ENCODE peak calls at places on chromosomes 6 and 20, in seven cellular contexts. F is lower lobe of right lung, B is ovary, Z is prostate gland, C is upper lobe of right lung, R is fibroblast of mammary gland, A is BJ. I is an unnamed sample.

GRCh38 chr6:100366419-100366818 is 98.3 kb downstream of the SIM1 start:
- DNase-seq in F (no peak), B (no peak), Z (no peak), C (no peak), R (peak; percentile 91), A (no peak), I (peak; percentile 61)

GRCh38 chr6:13395272-13396237 is 67.2 kb upstream of the TBC1D7 start:
- DNase-seq in F (peak; percentile 79), B (peak; percentile 50), Z (peak; percentile 74), C (no peak), R (peak; percentile 80), A (no peak), I (peak; percentile 90)

GRCh38 chr6:42028234-42029061 is 21.9 kb upstream of the TAF8 start:
- DNase-seq in F (peak; percentile 64), B (no peak), Z (no peak), C (no peak), R (peak; percentile 77), A (no peak), I (peak; percentile 88)

GRCh38 chr6:70282906-70283461 is 19.9 kb downstream of the COL9A1 start:
- DNase-seq in F (no peak), B (no peak), Z (no peak), C (no peak), R (no peak), A (no peak), I (no peak)

GRCh38 chr6:33008944-33009861 is at the start of gene HLA-DOA:
- DNase-seq in F (no peak), B (no peak), Z (no peak), C (no peak), R (peak; percentile 12), A (no peak), I (peak; percentile 52)

GRCh38 chr20:44692932-44693476 is 22.2 kb upstream of the CCN5 start:
- DNase-seq in F (no peak), B (peak; percentile 87), Z (no peak), C (no peak), R (peak; percentile 98), A (peak; percentile 89), I (peak; percentile 94)

GRCh38 chr6:158910484-158911075 is 89.4 kb downstream of the RSPH3 start:
- DNase-seq in F (no peak), B (no peak), Z (peak; percentile 79), C (no peak), R (no peak), A (no peak), I (no peak)

GRCh38 chr6:34044945-34045595 is 100.8 kb downstream of the GRM4 start:
- DNase-seq in F (no peak), B (no peak), Z (no peak), C (no peak), R (no peak), A (no peak), I (no peak)

GRCh38 chr6:128131566-128131965 is 230.7 kb upstream of the THEMIS start:
- DNase-seq in F (no peak), B (no peak), Z (no peak), C (no peak), R (peak; percentile 40), A (peak; percentile 2), I (peak; percentile 58)

GRCh38 chr20:11755071-11755881 is 162.4 kb upstream of the BTBD3 start:
- DNase-seq in F (no peak), B (no peak), Z (no peak), C (no peak), R (peak; percentile 8), A (peak; percentile 15), I (no peak)

GRCh38 chr20:43003318-43003928 is 186.3 kb downstream of the PTPRT start:
- DNase-seq in F (no peak), B (no peak), Z (no peak), C (no peak), R (no peak), A (no peak), I (no peak)

GRCh38 chr6:26598267-26598666 is 1.5 kb downstream of the ABT1 start:
- DNase-seq in F (peak; percentile 48), B (peak; percentile 62), Z (no peak), C (no peak), R (no peak), A (no peak), I (no peak)

GRCh38 chr6:26597821-26598220 is 1.1 kb downstream of the ABT1 start:
- DNase-seq in F (peak; percentile 47), B (peak; percentile 40), Z (no peak), C (no peak), R (no peak), A (no peak), I (no peak)

GRCh38 chr6:26595669-26596269 is 984 bp upstream of the ABT1 start:
- DNase-seq in F (peak; percentile 96), B (peak; percentile 92), Z (peak; percentile 93), C (peak; percentile 95), R (peak; percentile 85), A (no peak), I (peak; percentile 87)

GRCh38 chr6:26596579-26597388 is at the start of gene ABT1:
- DNase-seq in F (peak; percentile 98), B (peak; percentile 98), Z (peak; percentile 97), C (peak; percentile 98), R (peak; percentile 99), A (peak; percentile 87), I (peak; percentile 99)

GRCh38 chr6:26597389-26597766 is 625 bp downstream of the ABT1 start:
- DNase-seq in F (no peak), B (no peak), Z (no peak), C (no peak), R (no peak), A (no peak), I (no peak)
- H3K4me3 ChIP-seq in F (peak overlapping the region; percentile 91), B (peak overlapping the region; percentile 89), Z (peak overlapping the region; percentile 93), C (peak overlapping the region; percentile 98), R (peak overlapping the region; percentile 99), A (peak overlapping the region; percentile 90), I (peak overlapping the region; percentile 100)

DNA sequence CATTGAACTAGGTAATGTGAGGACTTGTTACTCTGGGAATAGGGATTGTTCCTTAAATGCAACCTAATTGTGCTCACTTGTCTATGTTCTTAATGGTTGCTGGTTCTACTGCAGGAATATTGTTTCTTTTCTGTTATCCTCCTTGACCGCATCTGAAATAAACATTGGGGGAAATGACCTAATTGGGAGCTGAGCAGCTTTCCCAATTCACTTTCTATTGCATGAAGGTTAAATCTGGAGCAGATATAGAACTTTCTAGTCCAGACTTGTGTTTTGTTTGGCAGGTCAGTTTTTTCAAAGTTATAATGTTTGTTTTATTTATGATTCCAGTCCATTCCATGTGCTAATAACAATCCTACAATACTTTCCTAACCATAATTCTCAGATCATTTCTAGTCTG is 981.0 kb upstream of the CITED2 start:
- DNase-seq in F (no peak), B (no peak), Z (no peak), C (no peak), R (no peak), A (no peak), I (peak; percentile 28)
- TF ChIP-seq CTCF in F (no peak), B (no peak), Z (no peak), C (no peak), R (no peak), A (no peak), I (no peak)

GRCh38 chr6:37171970-37172812 is 2.2 kb downstream of the PIM1 start:
- DNase-seq in F (peak; percentile 87), B (peak; percentile 86), Z (peak; percentile 95), C (peak; percentile 89), R (peak; percentile 97), A (peak; percentile 87), I (peak; percentile 96)
- H3K4me3 ChIP-seq in F (peak overlapping the region; percentile 99), B (peak overlapping the region; percentile 84), Z (peak overlapping the region; percentile 60), C (peak overlapping the region; percentile 69), R (peak overlapping the region; percentile 80), A (peak overlapping the region; percentile 86), I (peak overlapping the region; percentile 99)

DNA sequence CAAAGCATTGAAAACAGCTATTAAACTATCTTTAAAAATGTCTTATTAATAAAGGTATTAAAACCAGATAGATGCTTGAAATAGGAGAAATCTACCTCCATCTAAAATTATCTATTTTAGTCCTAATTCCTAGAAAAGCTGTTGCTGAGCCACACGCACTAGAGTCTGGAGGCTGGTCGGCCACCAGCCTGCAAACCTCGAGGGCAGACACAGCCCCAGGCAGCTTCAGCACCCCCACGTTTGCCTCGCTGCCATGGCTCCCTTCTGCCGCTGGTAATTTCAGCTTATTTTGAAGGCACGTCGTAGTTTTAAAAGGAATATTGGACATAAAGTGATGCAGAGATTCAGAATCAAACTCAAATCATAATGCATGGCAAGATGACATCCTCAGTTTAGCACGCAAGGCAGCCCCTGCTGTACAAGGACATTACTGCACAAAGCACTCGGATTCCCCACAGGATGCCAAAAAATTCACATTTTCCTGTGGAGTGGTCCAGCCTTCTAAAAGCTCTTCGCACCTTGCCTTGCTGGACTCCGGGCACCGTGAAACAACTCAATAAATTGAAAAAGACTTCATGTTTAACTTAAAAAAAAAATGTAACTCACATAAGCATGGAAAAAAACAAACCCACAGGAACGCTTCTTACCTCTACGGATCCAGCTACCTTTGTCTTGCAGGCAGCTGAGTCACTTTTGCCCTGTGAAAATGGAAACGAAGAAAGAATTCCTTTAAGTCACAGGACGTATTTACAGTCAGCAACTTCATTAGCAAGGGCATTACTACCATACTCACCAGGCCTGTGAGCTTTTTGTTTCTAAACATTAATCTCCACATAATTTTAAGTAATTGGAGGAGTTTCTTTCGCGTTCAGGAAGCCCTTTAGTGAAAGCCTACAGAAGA is 143.4 kb upstream of the RPS6KA2 start:
- DNase-seq in F (no peak), B (no peak), Z (no peak), C (no peak), R (peak; percentile 6), A (no peak), I (peak; percentile 42)
- TF ChIP-seq CTCF in F (no peak), B (no peak), Z (no peak), C (no peak), R (peak; percentile 22), A (peak; percentile 10), I (peak; percentile 63)

GRCh38 chr20:57559658-57560553 is 1.0 kb upstream of the PCK1 start:
- DNase-seq in F (no peak), B (no peak), Z (no peak), C (no peak), R (no peak), A (no peak), I (no peak)

GRCh38 chr20:57561356-57562279 is 708 bp downstream of the PCK1 start:
- DNase-seq in F (no peak), B (no peak), Z (no peak), C (no peak), R (no peak), A (no peak), I (no peak)

GRCh38 chr20:57559286-57559627 is 1.7 kb upstream of the PCK1 start:
- DNase-seq in F (no peak), B (no peak), Z (no peak), C (no peak), R (no peak), A (no peak), I (no peak)

GRCh38 chr20:57558614-57559285 is 2.2 kb upstream of the PCK1 start:
- DNase-seq in F (no peak), B (no peak), Z (no peak), C (no peak), R (no peak), A (no peak), I (no peak)

GRCh38 chr20:57560554-57561355 is at the start of gene PCK1:
- DNase-seq in F (no peak), B (peak; percentile 72), Z (no peak), C (no peak), R (peak; percentile 28), A (no peak), I (peak; percentile 46)
- H3K4me3 ChIP-seq in F (no peak within 1 kb of the TSS), B (peak within 1 kb of the TSS; percentile 20), Z (no peak within 1 kb of the TSS), C (no peak within 1 kb of the TSS), R (no peak within 1 kb of the TSS), A (no peak within 1 kb of the TSS), I (no peak within 1 kb of the TSS)